ENCODE peak calls at places on chromosomes 3 and 15, in ten cellular contexts. O, U, C, J, K, Z, E, I, G and F are unnamed samples.

GRCh38 chr15:52102468-52102867 is 10.1 kb downstream of the BCL2L10 start:
- DNase-seq in G (no peak), J (peak; percentile 62), E (no peak), O (no peak), Z (no peak), I (no peak), K (no peak), U (peak; percentile 92), C (no peak), F (peak; percentile 20)

GRCh38 chr3:37096292-37096691 is 78.1 kb downstream of the LRRFIP2 start:
- DNase-seq in Z (no peak), J (no peak), G (no peak), I (no peak), K (no peak), U (peak; percentile 78), C (no peak), E (no peak), O (no peak), F (no peak)

GRCh38 chr3:138947303-138948121 is 495 bp downstream of the FOXL2NB start:
- DNase-seq in K (no peak), G (no peak), O (no peak), J (no peak), C (no peak), Z (no peak), I (no peak), E (peak; percentile 17), U (no peak), F (no peak)

GRCh38 chr3:113132571-113132996 is 78.8 kb upstream of the BOC start:
- DNase-seq in Z (no peak), C (peak; percentile 83), K (no peak), J (no peak), I (no peak), O (no peak), U (peak; percentile 68), G (no peak), E (no peak), F (no peak)

GRCh38 chr3:71478568-71478967 is 105.0 kb downstream of the FOXP1 start:
- DNase-seq in J (no peak), O (no peak), K (no peak), E (no peak), U (peak; percentile 26), G (no peak), C (peak; percentile 50), Z (no peak), I (no peak), F (no peak)

GRCh38 chr3:24351779-24352469 is 142.7 kb downstream of the THRB start:
- DNase-seq in G (no peak), E (no peak), Z (no peak), O (no peak), U (no peak), I (no peak), K (no peak), J (no peak), C (no peak), F (peak; percentile 11)

GRCh38 chr15:62365795-62366442 is 200.8 kb upstream of the C2CD4B start:
- DNase-seq in I (no peak), C (peak; percentile 46), U (no peak), J (peak; percentile 18), G (no peak), Z (no peak), K (no peak), O (no peak), E (no peak), F (no peak)

GRCh38 chr3:105598047-105598796 is 231.5 kb downstream of the ALCAM start:
- DNase-seq in I (no peak), J (peak; percentile 81), G (no peak), Z (no peak), O (no peak), K (no peak), U (peak; percentile 96), C (peak; percentile 90), E (no peak), F (peak; percentile 65)

GRCh38 chr3:150763841-150764483 is 993 bp upstream of the SIAH2 start:
- DNase-seq in O (peak; percentile 67), G (peak; percentile 84), Z (peak; percentile 69), U (peak; percentile 54), I (no peak), K (peak; percentile 74), E (no peak), J (no peak), C (no peak), F (peak; percentile 80)

GRCh38 chr15:73873889-73874511 is 636 bp downstream of the TBC1D21 start:
- DNase-seq in U (peak; percentile 68), Z (no peak), O (no peak), K (no peak), J (peak; percentile 32), I (no peak), G (no peak), C (peak; percentile 25), E (peak; percentile 31), F (peak; percentile 21)

GRCh38 chr15:48802867-48803266 is 8.0 kb downstream of the CEP152 start:
- DNase-seq in C (peak; percentile 87), G (no peak), U (peak; percentile 97), J (peak; percentile 98), O (no peak), E (peak; percentile 16), I (no peak), Z (no peak), K (no peak), F (peak; percentile 57)

GRCh38 chr3:188400494-188401243 is 246.7 kb downstream of the LPP start:
- DNase-seq in J (no peak), E (no peak), O (no peak), U (no peak), K (no peak), G (no peak), C (no peak), Z (no peak), I (peak; percentile 50), F (no peak)

GRCh38 chr3:155745795-155746550 is 1.1 kb upstream of the PLCH1 start:
- DNase-seq in O (no peak), G (peak; percentile 50), K (peak; percentile 71), I (no peak), J (no peak), U (no peak), E (peak; percentile 62), Z (no peak), C (no peak), F (peak; percentile 74)

GRCh38 chr3:168047190-168047795 is 48.4 kb downstream of the GOLIM4 start:
- DNase-seq in Z (no peak), I (peak; percentile 26), E (no peak), K (peak; percentile 33), G (no peak), C (peak; percentile 73), J (peak; percentile 51), U (peak; percentile 87), O (no peak), F (no peak)

GRCh38 chr3:123396171-123397049 is 52.5 kb downstream of the ADCY5 start:
- DNase-seq in O (no peak), U (no peak), C (peak; percentile 53), J (no peak), Z (no peak), E (no peak), K (no peak), I (no peak), G (no peak), F (no peak)

GRCh38 chr3:184727357-184728060 is 15.6 kb upstream of the MAGEF1 start:
- DNase-seq in K (peak; percentile 93), G (no peak), J (peak; percentile 37), O (peak; percentile 46), E (peak; percentile 77), U (peak; percentile 72), I (no peak), C (peak; percentile 82), Z (peak; percentile 28), F (peak; percentile 58)

GRCh38 chr15:38699633-38700230 is 135.1 kb upstream of the RASGRP1 start:
- DNase-seq in E (peak; percentile 63), I (no peak), O (peak; percentile 19), K (peak; percentile 42), J (no peak), C (peak; percentile 45), Z (peak; percentile 18), G (peak; percentile 53), U (peak; percentile 65), F (peak; percentile 22)
- H3K36me3 ChIP-seq in E (no peaks in the 10 kb centered on the region), I (no peaks in the 10 kb centered on the region), O (no peaks in the 10 kb centered on the region), K (no peaks in the 10 kb centered on the region), J (no peaks in the 10 kb centered on the region), C (no peaks in the 10 kb centered on the region), Z (no peaks in the 10 kb centered on the region), G (no peaks in the 10 kb centered on the region), U (no peaks in the 10 kb centered on the region), F (no peaks in the 10 kb centered on the region)

GRCh38 chr15:66459818-66460615 is 37.5 kb downstream of the SNAPC5 start:
- DNase-seq in C (peak; percentile 83), I (no peak), E (no peak), O (no peak), K (no peak), Z (no peak), U (peak; percentile 77), G (no peak), J (peak; percentile 44), F (no peak)
- H3K36me3 ChIP-seq in C (peaks cover under 1% of the 10 kb centered on the region), I (peaks cover 6% of the 10 kb centered on the region), E (no peaks in the 10 kb centered on the region), O (no peaks in the 10 kb centered on the region), K (peaks cover 2% of the 10 kb centered on the region), Z (no peaks in the 10 kb centered on the region), U (peaks cover 1% of the 10 kb centered on the region), G (no peaks in the 10 kb centered on the region), J (peaks cover 2% of the 10 kb centered on the region), F (peaks cover 52% of the 10 kb centered on the region)

DNA sequence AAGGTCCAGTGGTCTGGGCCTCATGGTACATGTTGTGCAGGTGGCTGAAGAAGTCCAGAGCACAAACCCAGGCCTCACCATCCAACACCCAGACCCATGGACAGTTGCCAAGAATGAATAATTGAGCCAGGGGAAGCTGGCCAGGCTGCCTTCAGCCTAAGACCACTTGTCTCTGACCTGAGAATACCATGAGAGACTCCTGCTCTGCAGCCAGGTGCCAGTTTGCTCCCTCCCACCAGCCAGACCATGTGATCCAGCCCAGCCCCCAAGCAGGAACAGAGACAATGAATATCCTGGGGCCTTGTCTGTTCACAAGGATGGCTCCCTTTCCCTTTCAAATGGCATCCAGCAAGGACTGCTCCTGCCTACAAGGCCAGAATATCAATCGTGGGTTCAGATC is 13.5 kb downstream of the TRAIP start:
- DNase-seq in J (no peak), K (no peak), Z (no peak), O (no peak), E (no peak), I (no peak), U (no peak), C (no peak), G (no peak), F (no peak)
- H3K36me3 ChIP-seq in J (peaks cover 2% of the 10 kb centered on the region), K (peaks cover 38% of the 10 kb centered on the region), Z (no peaks in the 10 kb centered on the region), O (no peaks in the 10 kb centered on the region), E (peaks cover 40% of the 10 kb centered on the region), I (peaks cover 20% of the 10 kb centered on the region), U (peaks cover 3% of the 10 kb centered on the region), C (peaks cover 2% of the 10 kb centered on the region), G (no peaks in the 10 kb centered on the region), F (no peaks in the 10 kb centered on the region)

GRCh38 chr3:176873261-176873660 is 324.0 kb downstream of the TBL1XR1 start:
- DNase-seq in E (no peak), Z (no peak), U (no peak), O (no peak), G (no peak), J (no peak), K (no peak), I (no peak), C (peak; percentile 3), F (no peak)

GRCh38 chr3:176867681-176868663 is 329.3 kb downstream of the TBL1XR1 start:
- DNase-seq in G (peak; percentile 52), E (no peak), U (no peak), K (no peak), I (no peak), J (no peak), Z (no peak), C (peak; percentile 68), O (no peak), F (no peak)

GRCh38 chr3:176870451-176870850 is 326.8 kb downstream of the TBL1XR1 start:
- DNase-seq in C (peak; percentile 56), J (no peak), U (no peak), E (no peak), I (no peak), Z (no peak), K (no peak), G (no peak), O (no peak), F (no peak)

GRCh38 chr3:176872771-176873209 is 324.5 kb downstream of the TBL1XR1 start:
- DNase-seq in O (no peak), U (peak; percentile 56), E (peak; percentile 53), C (peak; percentile 40), Z (no peak), I (peak; percentile 15), G (no peak), K (peak; percentile 27), J (no peak), F (peak; percentile 31)
- H3K36me3 ChIP-seq in O (no peaks in the 10 kb centered on the region), U (no peaks in the 10 kb centered on the region), E (no peaks in the 10 kb centered on the region), C (no peaks in the 10 kb centered on the region), Z (no peaks in the 10 kb centered on the region), I (no peaks in the 10 kb centered on the region), G (no peaks in the 10 kb centered on the region), K (no peaks in the 10 kb centered on the region), J (no peaks in the 10 kb centered on the region), F (no peaks in the 10 kb centered on the region)